ENCODE peak calls at places on chromosomes 7 and 10, in eight cellular contexts. One of them, this sample, is unnamed.

GRCh38 chr7:120320218-120320961 is 47.4 kb downstream of the KCND2 start:
- DNase-seq in K562: no peak
- DNase-seq in SK-N-SH: no peak
- DNase-seq in IMR-90: no peak
- DNase-seq in A549: no peak
- DNase-seq in GM12878: no peak
- DNase-seq in HepG2: no peak
- DNase-seq in H1: no peak
- DNase-seq in this sample: no peak

GRCh38 chr10:77940627-77941026 is 14.1 kb upstream of the DLG5 start:
- DNase-seq in K562: no peak
- DNase-seq in SK-N-SH: no peak
- DNase-seq in IMR-90: no peak
- DNase-seq in A549: no peak
- DNase-seq in GM12878: no peak
- DNase-seq in HepG2: no peak
- DNase-seq in H1: no peak
- DNase-seq in this sample: no peak

GRCh38 chr7:86908948-86909347 is 150.5 kb downstream of the ELAPOR2 start:
- DNase-seq in K562: no peak
- DNase-seq in SK-N-SH: no peak
- DNase-seq in IMR-90: no peak
- DNase-seq in A549: no peak
- DNase-seq in GM12878: no peak
- DNase-seq in HepG2: no peak
- DNase-seq in H1: no peak
- DNase-seq in this sample: peak; percentile 15

GRCh38 chr7:12249706-12250105 is 38.6 kb downstream of the TMEM106B start:
- DNase-seq in K562: no peak
- DNase-seq in SK-N-SH: no peak
- DNase-seq in IMR-90: no peak
- DNase-seq in A549: no peak
- DNase-seq in GM12878: no peak
- DNase-seq in HepG2: no peak
- DNase-seq in H1: no peak
- DNase-seq in this sample: no peak

GRCh38 chr10:96840841-96841518 is 8.9 kb downstream of the LCOR start:
- DNase-seq in K562: no peak
- DNase-seq in SK-N-SH: no peak
- DNase-seq in IMR-90: peak; percentile 60
- DNase-seq in A549: peak; percentile 47
- DNase-seq in GM12878: no peak
- DNase-seq in HepG2: peak; percentile 73
- DNase-seq in H1: no peak
- DNase-seq in this sample: no peak

GRCh38 chr10:77844713-77845454 is 81.7 kb downstream of the DLG5 start:
- DNase-seq in K562: no peak
- DNase-seq in SK-N-SH: no peak
- DNase-seq in IMR-90: peak; percentile 83
- DNase-seq in A549: peak; percentile 70
- DNase-seq in GM12878: no peak
- DNase-seq in HepG2: no peak
- DNase-seq in H1: no peak
- DNase-seq in this sample: no peak

GRCh38 chr10:47255033-47255813 is 44.8 kb upstream of the GDF10 start:
- DNase-seq in K562: no peak
- DNase-seq in SK-N-SH: no peak
- DNase-seq in IMR-90: no peak
- DNase-seq in A549: no peak
- DNase-seq in GM12878: no peak
- DNase-seq in HepG2: no peak
- DNase-seq in H1: no peak
- DNase-seq in this sample: no peak

GRCh38 chr10:73876566-73876965 is 2.2 kb upstream of the CAMK2G start:
- DNase-seq in K562: no peak
- DNase-seq in SK-N-SH: no peak
- DNase-seq in IMR-90: no peak
- DNase-seq in A549: no peak
- DNase-seq in GM12878: no peak
- DNase-seq in HepG2: no peak
- DNase-seq in H1: no peak
- DNase-seq in this sample: no peak

GRCh38 chr7:105250239-105250638 is 138.5 kb downstream of the SRPK2 start:
- DNase-seq in K562: no peak
- DNase-seq in SK-N-SH: no peak
- DNase-seq in IMR-90: no peak
- DNase-seq in A549: no peak
- DNase-seq in GM12878: no peak
- DNase-seq in HepG2: no peak
- DNase-seq in H1: no peak
- DNase-seq in this sample: no peak

GRCh38 chr7:146961617-146962016 is 845.0 kb downstream of the CNTNAP2 start:
- DNase-seq in K562: no peak
- DNase-seq in SK-N-SH: no peak
- DNase-seq in IMR-90: no peak
- DNase-seq in A549: no peak
- DNase-seq in GM12878: no peak
- DNase-seq in HepG2: no peak
- DNase-seq in H1: no peak
- DNase-seq in this sample: no peak

GRCh38 chr7:131836733-131837132 is 280.3 kb upstream of the PODXL start:
- DNase-seq in K562: no peak
- DNase-seq in SK-N-SH: no peak
- DNase-seq in IMR-90: no peak
- DNase-seq in A549: no peak
- DNase-seq in GM12878: no peak
- DNase-seq in HepG2: no peak
- DNase-seq in H1: peak; percentile 29
- DNase-seq in this sample: peak; percentile 53

GRCh38 chr10:102988404-102989314 is 70.6 kb downstream of the CNNM2 start:
- DNase-seq in K562: peak; percentile 52
- DNase-seq in SK-N-SH: no peak
- DNase-seq in IMR-90: peak; percentile 94
- DNase-seq in A549: peak; percentile 86
- DNase-seq in GM12878: no peak
- DNase-seq in HepG2: peak; percentile 97
- DNase-seq in H1: no peak
- DNase-seq in this sample: no peak

GRCh38 chr10:49609283-49610014 is 661 bp upstream of the SLC18A3 start:
- DNase-seq in K562: no peak
- DNase-seq in SK-N-SH: peak; percentile 92
- DNase-seq in IMR-90: no peak
- DNase-seq in A549: no peak
- DNase-seq in GM12878: no peak
- DNase-seq in HepG2: no peak
- DNase-seq in H1: no peak
- DNase-seq in this sample: peak; percentile 68

GRCh38 chr10:1183033-1183396 is 126.8 kb downstream of the WDR37 start:
- DNase-seq in K562: no peak
- DNase-seq in SK-N-SH: no peak
- DNase-seq in IMR-90: no peak
- DNase-seq in A549: no peak
- DNase-seq in GM12878: no peak
- DNase-seq in HepG2: no peak
- DNase-seq in H1: no peak
- DNase-seq in this sample: no peak

GRCh38 chr7:98974906-98975816 is 96.8 kb downstream of the TRRAP start:
- DNase-seq in K562: no peak
- DNase-seq in SK-N-SH: peak; percentile 77
- DNase-seq in IMR-90: no peak
- DNase-seq in A549: no peak
- DNase-seq in GM12878: no peak
- DNase-seq in HepG2: no peak
- DNase-seq in H1: no peak
- DNase-seq in this sample: no peak

GRCh38 chr10:52779541-52780390 is 7.2 kb upstream of the MBL2 start:
- DNase-seq in K562: peak; percentile 74
- DNase-seq in SK-N-SH: peak; percentile 81
- DNase-seq in IMR-90: peak; percentile 53
- DNase-seq in A549: peak; percentile 62
- DNase-seq in GM12878: no peak
- DNase-seq in HepG2: peak; percentile 64
- DNase-seq in H1: peak; percentile 73
- DNase-seq in this sample: peak; percentile 93

GRCh38 chr7:142194201-142194600 is 63.7 kb downstream of the PRSS58 start:
- DNase-seq in K562: no peak
- DNase-seq in SK-N-SH: no peak
- DNase-seq in IMR-90: no peak
- DNase-seq in A549: no peak
- DNase-seq in GM12878: no peak
- DNase-seq in HepG2: no peak
- DNase-seq in H1: no peak
- DNase-seq in this sample: no peak

GRCh38 chr7:102061981-102062390 is 224.7 kb upstream of the SH2B2 start:
- DNase-seq in K562: no peak
- DNase-seq in SK-N-SH: no peak
- DNase-seq in IMR-90: peak; percentile 46
- DNase-seq in A549: peak; percentile 38
- DNase-seq in GM12878: peak; percentile 82
- DNase-seq in HepG2: no peak
- DNase-seq in H1: no peak
- DNase-seq in this sample: no peak

GRCh38 chr7:142908921-142909870 is 23.7 kb upstream of the TRPV6 start:
- DNase-seq in K562: peak; percentile 54
- DNase-seq in SK-N-SH: peak; percentile 47
- DNase-seq in IMR-90: no peak
- DNase-seq in A549: peak; percentile 31
- DNase-seq in GM12878: no peak
- DNase-seq in HepG2: no peak
- DNase-seq in H1: no peak
- DNase-seq in this sample: no peak

GRCh38 chr10:31605426-31605825 is 286.4 kb downstream of the ZEB1 start:
- DNase-seq in K562: no peak
- DNase-seq in SK-N-SH: no peak
- DNase-seq in IMR-90: no peak
- DNase-seq in A549: no peak
- DNase-seq in GM12878: no peak
- DNase-seq in HepG2: no peak
- DNase-seq in H1: no peak
- DNase-seq in this sample: no peak

GRCh38 chr10:124559372-124560132 is 97.9 kb downstream of the LHPP start:
- DNase-seq in K562: no peak
- DNase-seq in SK-N-SH: no peak
- DNase-seq in IMR-90: no peak
- DNase-seq in A549: no peak
- DNase-seq in GM12878: no peak
- DNase-seq in HepG2: no peak
- DNase-seq in H1: no peak
- DNase-seq in this sample: no peak
- TF ChIP-seq USF2 in K562: no peak
- TF ChIP-seq USF2 in SK-N-SH: no peak
- TF ChIP-seq USF2 in IMR-90: no peak
- TF ChIP-seq USF2 in A549: no peak
- TF ChIP-seq USF2 in GM12878: no peak
- TF ChIP-seq USF2 in HepG2: no peak
- TF ChIP-seq USF2 in H1: no peak
- TF ChIP-seq USF2 in this sample: no peak

GRCh38 chr7:51577390-51577789 is 260.8 kb upstream of the COBL start:
- DNase-seq in K562: no peak
- DNase-seq in SK-N-SH: no peak
- DNase-seq in IMR-90: no peak
- DNase-seq in A549: no peak
- DNase-seq in GM12878: no peak
- DNase-seq in HepG2: no peak
- DNase-seq in H1: no peak
- DNase-seq in this sample: no peak
- TF ChIP-seq USF2 in K562: no peak
- TF ChIP-seq USF2 in SK-N-SH: no peak
- TF ChIP-seq USF2 in IMR-90: no peak
- TF ChIP-seq USF2 in A549: no peak
- TF ChIP-seq USF2 in GM12878: no peak
- TF ChIP-seq USF2 in HepG2: no peak
- TF ChIP-seq USF2 in H1: no peak
- TF ChIP-seq USF2 in this sample: no peak

GRCh38 chr10:13683017-13683416 is 96.3 kb downstream of the PRPF18 start:
- DNase-seq in K562: no peak
- DNase-seq in SK-N-SH: no peak
- DNase-seq in IMR-90: no peak
- DNase-seq in A549: no peak
- DNase-seq in GM12878: no peak
- DNase-seq in HepG2: no peak
- DNase-seq in H1: no peak
- DNase-seq in this sample: no peak
- TF ChIP-seq USF2 in K562: no peak
- TF ChIP-seq USF2 in SK-N-SH: no peak
- TF ChIP-seq USF2 in IMR-90: no peak
- TF ChIP-seq USF2 in A549: no peak
- TF ChIP-seq USF2 in GM12878: no peak
- TF ChIP-seq USF2 in HepG2: no peak
- TF ChIP-seq USF2 in H1: no peak
- TF ChIP-seq USF2 in this sample: no peak

GRCh38 chr10:70779685-70780369 is 5.3 kb downstream of the TBATA start:
- DNase-seq in K562: peak; percentile 44
- DNase-seq in SK-N-SH: peak; percentile 7
- DNase-seq in IMR-90: no peak
- DNase-seq in A549: no peak
- DNase-seq in GM12878: no peak
- DNase-seq in HepG2: no peak
- DNase-seq in H1: no peak
- DNase-seq in this sample: no peak
- TF ChIP-seq USF2 in K562: peak; percentile 74
- TF ChIP-seq USF2 in SK-N-SH: no peak
- TF ChIP-seq USF2 in IMR-90: no peak
- TF ChIP-seq USF2 in A549: no peak
- TF ChIP-seq USF2 in GM12878: no peak
- TF ChIP-seq USF2 in HepG2: no peak
- TF ChIP-seq USF2 in H1: no peak
- TF ChIP-seq USF2 in this sample: no peak

GRCh38 chr7:20560325-20561180 is 54.9 kb upstream of the ABCB5 start:
- DNase-seq in K562: peak; percentile 43
- DNase-seq in SK-N-SH: no peak
- DNase-seq in IMR-90: no peak
- DNase-seq in A549: no peak
- DNase-seq in GM12878: no peak
- DNase-seq in HepG2: peak; percentile 24
- DNase-seq in H1: no peak
- DNase-seq in this sample: peak; percentile 67
- TF ChIP-seq USF2 in K562: no peak
- TF ChIP-seq USF2 in SK-N-SH: no peak
- TF ChIP-seq USF2 in IMR-90: no peak
- TF ChIP-seq USF2 in A549: no peak
- TF ChIP-seq USF2 in GM12878: no peak
- TF ChIP-seq USF2 in HepG2: no peak
- TF ChIP-seq USF2 in H1: no peak
- TF ChIP-seq USF2 in this sample: no peak

This sample was measured in WTC11.